ENCODE peak calls at places on chromosomes 16 and 17, in ten cellular contexts. H is BE2C, K is body of pancreas, N is dorsolateral prefrontal cortex, U is lower lobe of right lung, R is AG09309, G is sigmoid colon, Y is heart right ventricle, P is tibial nerve, E is left ventricle myocardium inferior. I is an unnamed sample.

GRCh38 chr17:38556234-38556633 is 49.5 kb downstream of the SRCIN1 start:
- DNase-seq in P (no peak), R (no peak), Y (no peak), N (no peak), U (no peak), H (no peak), G (no peak), K (no peak), E (no peak), I (no peak)

GRCh38 chr17:30161601-30162000 is 45.0 kb downstream of the NSRP1 start:
- DNase-seq in R (no peak), N (no peak), E (no peak), U (no peak), H (no peak), K (no peak), P (no peak), G (no peak), Y (no peak), I (no peak)

GRCh38 chr17:43768382-43768781 is 9.8 kb upstream of the SOST start:
- DNase-seq in E (peak; percentile 75), U (peak; percentile 81), H (no peak), K (no peak), Y (peak; percentile 74), P (peak; percentile 34), G (peak; percentile 79), N (no peak), R (no peak), I (no peak)

GRCh38 chr17:76080207-76080933 is 1.4 kb downstream of the ZACN start:
- DNase-seq in U (no peak), H (no peak), E (no peak), K (no peak), G (no peak), Y (no peak), R (no peak), P (no peak), N (no peak), I (peak; percentile 28)

GRCh38 chr17:6461792-6462524 is 17.7 kb downstream of the PIMREG start:
- DNase-seq in G (no peak), R (no peak), N (no peak), U (peak; percentile 14), E (no peak), P (no peak), Y (no peak), H (no peak), K (no peak), I (no peak)

GRCh38 chr16:74734361-74735161 is 33.9 kb upstream of the MLKL start:
- DNase-seq in H (no peak), U (no peak), G (no peak), R (no peak), K (no peak), N (no peak), Y (no peak), E (no peak), P (no peak), I (peak; percentile 36)

GRCh38 chr17:28700830-28701492 is 10.7 kb downstream of the PROCA1 start:
- DNase-seq in R (no peak), E (no peak), P (no peak), U (no peak), G (no peak), K (no peak), N (no peak), Y (no peak), H (no peak), I (no peak)

GRCh38 chr17:77045441-77046041 is 95.2 kb upstream of the SEC14L1 start:
- DNase-seq in Y (no peak), H (no peak), E (no peak), P (no peak), G (no peak), R (peak; percentile 3), N (no peak), K (no peak), U (no peak), I (peak; percentile 38)

GRCh38 chr17:45985447-45985846 is 13.6 kb upstream of the STH start:
- DNase-seq in R (no peak), N (no peak), K (no peak), E (no peak), U (no peak), Y (no peak), G (no peak), P (no peak), H (no peak), I (no peak)

GRCh38 chr16:56822966-56823739 is 41.9 kb upstream of the SLC12A3 start:
- DNase-seq in G (no peak), P (no peak), U (no peak), E (no peak), H (no peak), R (no peak), N (no peak), K (no peak), Y (no peak), I (no peak)

GRCh38 chr16:52470601-52471000 is 76.3 kb downstream of the TOX3 start:
- DNase-seq in R (no peak), U (no peak), E (no peak), G (no peak), P (no peak), K (no peak), Y (no peak), H (no peak), N (no peak), I (no peak)

GRCh38 chr17:38598536-38598935 is 7.2 kb downstream of the SRCIN1 start:
- DNase-seq in Y (no peak), R (no peak), E (no peak), K (peak; percentile 76), H (peak; percentile 90), U (no peak), N (peak; percentile 70), P (no peak), G (no peak), I (peak; percentile 18)

GRCh38 chr16:80718480-80719220 is 85.7 kb downstream of the CDYL2 start:
- DNase-seq in K (peak; percentile 55), E (no peak), U (no peak), N (no peak), Y (no peak), R (no peak), H (no peak), P (no peak), G (no peak), I (peak; percentile 25)

DNA sequence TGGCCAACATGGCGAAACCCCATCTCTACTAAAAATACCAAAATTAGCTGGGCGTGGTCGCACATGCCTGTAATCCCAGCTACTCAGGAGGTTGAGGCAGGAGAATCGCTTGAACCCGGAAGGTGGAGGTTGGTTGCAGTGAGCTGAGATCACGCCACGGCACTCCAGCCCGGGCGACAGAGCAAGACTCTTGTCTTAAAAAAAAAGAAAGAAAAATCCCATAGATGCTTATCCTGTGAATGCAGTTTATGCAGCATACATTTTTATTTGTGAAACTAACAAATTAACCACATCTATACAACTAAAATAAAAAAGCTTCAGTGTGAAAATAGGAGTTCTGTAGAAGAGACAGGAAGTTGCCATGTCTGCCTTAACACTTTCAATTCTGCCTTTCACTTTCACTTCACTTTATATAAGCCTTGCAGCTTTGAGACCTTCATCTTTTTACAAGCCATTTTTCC is 7.1 kb downstream of the IGSF6 start:
- DNase-seq in E (no peak), N (no peak), Y (no peak), H (no peak), P (no peak), U (no peak), K (no peak), G (no peak), R (no peak), I (no peak)
- H3K4me3 ChIP-seq in E (peak overlapping the region; percentile 55), N (peak overlapping the region; percentile 26), Y (peak overlapping the region; percentile 33), H (no peak overlapping the region), P (peak overlapping the region; percentile 25), U (peak overlapping the region; percentile 37), K (no peak overlapping the region), G (no peak overlapping the region), R (no peak overlapping the region), I (no peak overlapping the region)

DNA sequence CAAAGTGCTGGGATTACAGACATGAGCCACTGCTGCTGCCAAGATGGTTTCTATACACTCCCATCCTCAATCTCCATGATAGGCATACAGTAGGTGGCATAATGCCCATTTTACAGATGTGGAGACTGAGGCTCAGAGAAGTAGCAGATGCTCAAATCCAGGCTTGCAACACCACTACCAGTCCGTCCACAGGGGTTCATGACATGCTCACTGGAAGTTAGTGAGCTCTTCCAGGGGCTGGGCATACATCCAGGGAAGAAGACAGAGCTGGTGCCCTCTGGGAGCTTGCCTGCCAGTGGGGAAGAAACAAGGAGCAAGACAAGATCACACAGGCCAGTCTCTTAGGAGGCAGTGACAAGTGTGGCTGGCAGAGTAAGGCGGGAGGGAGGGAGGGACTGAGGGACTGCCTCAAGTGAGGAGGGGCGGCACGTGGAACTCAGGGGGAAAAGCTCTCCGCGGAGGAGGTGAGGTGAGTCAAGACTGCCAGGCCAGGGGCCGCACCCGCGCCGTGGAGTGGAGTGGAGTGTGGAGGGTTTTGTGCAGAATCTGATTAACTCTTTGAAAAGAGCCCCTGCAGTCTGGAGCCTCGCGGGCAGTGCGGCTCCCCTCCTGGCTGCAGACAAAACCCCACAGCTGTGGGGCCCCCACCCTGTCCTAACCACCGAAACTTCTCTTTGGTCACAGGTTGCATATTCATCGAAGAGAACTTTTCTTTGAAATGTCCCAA is 27.9 kb downstream of the SREBF1 start:
- DNase-seq in H (no peak), E (no peak), K (no peak), P (no peak), N (no peak), U (no peak), R (no peak), Y (no peak), G (peak; percentile 86), I (no peak)
- TF ChIP-seq CTCF in H (no peak), E (no peak), K (no peak), P (no peak), N (no peak), U (no peak), R (no peak), Y (no peak), G (no peak), I (no peak)

DNA sequence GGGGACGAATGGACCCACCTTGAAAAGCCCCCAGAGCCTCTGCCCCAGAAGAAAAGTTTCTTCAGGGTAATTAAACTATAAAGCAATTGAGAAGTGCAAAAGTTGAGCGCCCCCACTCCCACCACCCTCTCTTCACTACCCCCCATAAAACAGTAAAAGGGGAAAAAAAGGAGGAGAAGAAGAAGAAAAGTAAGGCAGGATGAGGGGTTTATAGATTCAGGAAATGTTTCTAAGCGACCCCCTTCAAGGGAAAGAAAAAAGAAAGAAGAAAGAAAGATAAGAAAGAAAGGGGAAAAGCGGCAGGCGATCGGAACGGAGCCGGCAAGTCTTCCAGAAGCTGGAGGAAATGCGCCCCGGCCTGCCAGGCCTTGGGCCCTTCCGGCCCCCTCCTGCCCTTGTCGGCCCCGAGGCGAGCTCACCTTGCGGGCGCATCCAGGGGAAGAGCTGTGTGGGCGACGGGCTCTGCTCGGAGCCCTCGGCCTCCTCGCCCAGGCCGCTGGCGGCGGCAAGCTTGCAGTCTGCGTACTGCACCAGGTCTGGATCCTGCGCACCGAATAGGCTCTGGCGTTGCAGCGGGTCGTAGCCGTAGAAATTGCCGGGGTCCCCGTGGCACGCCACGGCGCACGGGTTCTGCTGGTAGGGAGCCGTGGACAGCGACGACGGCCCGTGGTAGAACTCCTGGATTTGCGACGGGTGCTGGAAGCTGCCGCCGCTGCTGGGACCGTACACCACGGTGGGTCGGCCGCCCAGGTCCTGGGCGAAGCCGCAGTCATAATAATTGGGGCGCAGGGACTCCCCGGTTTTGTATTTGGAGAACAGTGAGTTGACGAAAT is 1.0 kb downstream of the HOXB8 start:
- DNase-seq in E (no peak), R (no peak), P (no peak), K (no peak), N (no peak), Y (no peak), G (no peak), U (no peak), H (peak; percentile 27), I (peak; percentile 27)
- H3K4me3 ChIP-seq in E (peak overlapping the region; percentile 35), R (no peak overlapping the region), P (peak overlapping the region; percentile 71), K (no peak overlapping the region), N (no peak overlapping the region), Y (no peak overlapping the region), G (no peak overlapping the region), U (peak overlapping the region; percentile 64), H (no peak overlapping the region), I (no peak overlapping the region)

GRCh38 chr17:40443988-40444899 is 994 bp downstream of the IGFBP4 start:
- DNase-seq in R (no peak), E (no peak), Y (no peak), H (peak; percentile 43), N (no peak), U (no peak), K (no peak), G (no peak), P (no peak), I (peak; percentile 41)
- TF ChIP-seq CTCF in R (no peak), E (no peak), Y (no peak), H (no peak), N (no peak), U (no peak), K (no peak), G (no peak), P (no peak), I (no peak)